ENCODE peak calls at places on chromosomes 4 and X, in five cellular contexts. X is tibial nerve, F is GM23248, I is Karpas-422, D is kidney. Z is an unnamed sample.

GRCh38 chr4:151692443-151692782 is 68.4 kb downstream of the GATB start:
- DNase-seq in I (no peak), X (no peak), F (no peak), D (no peak), Z (no peak)

GRCh38 chrX:37332987-37333658 is 16.0 kb upstream of the PRRG1 start:
- DNase-seq in I (no peak), X (no peak), F (no peak), D (no peak), Z (no peak)

GRCh38 chr4:116926631-116927295 is 158.6 kb downstream of the TRAM1L1 start:
- DNase-seq in X (no peak), I (no peak), F (no peak), D (no peak), Z (no peak)

GRCh38 chr4:80307183-80307735 is 28.3 kb upstream of the CFAP299 start:
- DNase-seq in I (no peak), F (peak), D (no peak), X (no peak), Z (no peak)

GRCh38 chr4:8319061-8319460 is 49.5 kb downstream of the HTRA3 start:
- DNase-seq in F (no peak), X (no peak), D (no peak), I (no peak), Z (no peak)

GRCh38 chrX:17706676-17707075 is 30.6 kb upstream of the SCML1 start:
- DNase-seq in D (no peak), F (peak), I (no peak), X (no peak), Z (no peak)

GRCh38 chr4:173855015-173855414 is 325.0 kb upstream of the HAND2 start:
- DNase-seq in D (no peak), F (no peak), X (no peak), I (no peak), Z (no peak)

GRCh38 chrX:130174051-130174704 is 2.4 kb downstream of the RAB33A start:
- DNase-seq in D (peak), X (no peak), I (no peak), F (peak), Z (no peak)

GRCh38 chr4:3285558-3286334 is 7.1 kb upstream of the RGS12 start:
- DNase-seq in D (peak), I (no peak), X (no peak), F (peak), Z (no peak)

GRCh38 chrX:16258936-16259335 is 91.7 kb downstream of the MAGEB17 start:
- DNase-seq in X (no peak), I (no peak), D (no peak), F (no peak), Z (no peak)

GRCh38 chrX:344371-344901 is 25.8 kb upstream of the GTPBP6 start:
- DNase-seq in D (peak), X (no peak), I (no peak), F (no peak), Z (no peak)

GRCh38 chr4:114494257-114494803 is 104.3 kb upstream of the UGT8 start:
- DNase-seq in F (no peak), I (no peak), X (no peak), D (no peak), Z (no peak)

GRCh38 chr4:180674629-180675367 is 1568.4 kb upstream of the TENM3 start:
- DNase-seq in X (no peak), I (no peak), F (no peak), D (no peak), Z (no peak)

GRCh38 chr4:176277162-176277904 is 8.3 kb upstream of the ASB5 start:
- DNase-seq in X (no peak), F (peak), D (peak), I (peak), Z (no peak)

GRCh38 chr4:80101768-80102116 is 28.7 kb upstream of the ANTXR2 start:
- DNase-seq in I (no peak), X (no peak), F (peak), D (no peak), Z (no peak)

GRCh38 chrX:107205770-107206696 is at the start of the genes DNAAF6 and NUP62CL:
- DNase-seq in D (peak), I (peak), X (no peak), F (peak), Z (peak)

GRCh38 chr4:17762705-17763104 is 18.7 kb downstream of the FAM184B start:
- DNase-seq in I (peak), D (no peak), F (peak), X (no peak), Z (no peak)

GRCh38 chr4:41177016-41177415 is 37.3 kb downstream of the APBB2 start:
- DNase-seq in D (no peak), X (no peak), I (no peak), F (peak), Z (no peak)

GRCh38 chr4:158008551-158009218 is 164.1 kb downstream of the GASK1B start:
- DNase-seq in I (no peak), X (no peak), F (peak), D (no peak), Z (no peak)

GRCh38 chr4:8698341-8699062 is 105.9 kb downstream of the CPZ start:
- DNase-seq in X (no peak), F (no peak), I (no peak), D (peak), Z (no peak)

GRCh38 chr4:118969359-118969758 is 80.7 kb downstream of the SYNPO2 start:
- DNase-seq in I (peak), X (peak), D (no peak), F (peak), Z (no peak)

GRCh38 chr4:7979652-7979968 is 39.9 kb upstream of the AFAP1 start:
- DNase-seq in F (no peak), D (no peak), I (no peak), X (no peak), Z (no peak)

DNA sequence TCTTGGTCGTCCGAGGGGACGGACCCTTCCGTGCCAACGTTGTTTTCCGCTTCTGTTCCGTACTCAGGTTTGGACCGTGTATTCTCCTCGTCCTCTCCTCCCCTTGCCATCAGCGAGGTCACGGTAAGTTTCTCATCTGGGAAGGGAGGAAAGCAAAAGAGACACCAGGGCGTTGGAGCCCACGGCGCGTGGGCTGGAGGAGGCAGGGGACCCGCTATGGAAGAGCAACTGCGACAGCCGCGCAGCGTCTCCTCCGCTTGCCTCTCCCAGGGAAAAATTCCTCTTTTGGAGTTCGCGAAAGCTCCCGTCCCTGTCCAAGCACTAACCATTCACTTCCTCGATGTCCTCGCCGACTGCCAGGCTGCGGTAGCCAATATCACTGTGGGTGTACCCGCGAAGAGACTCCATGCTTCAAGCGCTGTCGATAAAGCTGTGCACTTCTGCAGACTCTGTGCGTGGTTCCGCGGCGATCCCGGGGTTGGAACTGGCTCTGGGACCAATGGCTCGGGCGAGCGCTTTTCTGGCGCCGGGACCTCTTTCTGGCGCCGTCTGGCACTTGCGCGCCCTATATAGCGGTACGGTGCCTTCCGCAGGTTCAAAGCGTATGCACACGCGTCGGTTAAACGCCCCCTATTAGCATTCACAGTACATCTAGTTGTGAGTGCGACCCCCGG is at the start of gene ESX1:
- DNase-seq in F (peak), D (no peak), I (no peak), X (no peak), Z (no peak)
- H3K4me3 ChIP-seq in F (no peak), D (no peak), I (no peak), X (no peak), Z (no peak)

GRCh38 chr4:70737409-70737808 is 15.6 kb downstream of the RUFY3 start:
- DNase-seq in I (no peak), X (no peak), F (no peak), D (no peak), Z (no peak)

GRCh38 chr4:70734971-70735370 is 13.2 kb downstream of the RUFY3 start:
- DNase-seq in D (no peak), I (peak), X (no peak), F (peak), Z (no peak)

GRCh38 chr4:70739496-70740337 is 18.0 kb downstream of the RUFY3 start:
- DNase-seq in F (no peak), X (no peak), I (no peak), D (no peak), Z (no peak)

GRCh38 chr4:70737006-70737405 is 15.2 kb downstream of the RUFY3 start:
- DNase-seq in F (no peak), X (no peak), I (no peak), D (no peak), Z (no peak)

DNA sequence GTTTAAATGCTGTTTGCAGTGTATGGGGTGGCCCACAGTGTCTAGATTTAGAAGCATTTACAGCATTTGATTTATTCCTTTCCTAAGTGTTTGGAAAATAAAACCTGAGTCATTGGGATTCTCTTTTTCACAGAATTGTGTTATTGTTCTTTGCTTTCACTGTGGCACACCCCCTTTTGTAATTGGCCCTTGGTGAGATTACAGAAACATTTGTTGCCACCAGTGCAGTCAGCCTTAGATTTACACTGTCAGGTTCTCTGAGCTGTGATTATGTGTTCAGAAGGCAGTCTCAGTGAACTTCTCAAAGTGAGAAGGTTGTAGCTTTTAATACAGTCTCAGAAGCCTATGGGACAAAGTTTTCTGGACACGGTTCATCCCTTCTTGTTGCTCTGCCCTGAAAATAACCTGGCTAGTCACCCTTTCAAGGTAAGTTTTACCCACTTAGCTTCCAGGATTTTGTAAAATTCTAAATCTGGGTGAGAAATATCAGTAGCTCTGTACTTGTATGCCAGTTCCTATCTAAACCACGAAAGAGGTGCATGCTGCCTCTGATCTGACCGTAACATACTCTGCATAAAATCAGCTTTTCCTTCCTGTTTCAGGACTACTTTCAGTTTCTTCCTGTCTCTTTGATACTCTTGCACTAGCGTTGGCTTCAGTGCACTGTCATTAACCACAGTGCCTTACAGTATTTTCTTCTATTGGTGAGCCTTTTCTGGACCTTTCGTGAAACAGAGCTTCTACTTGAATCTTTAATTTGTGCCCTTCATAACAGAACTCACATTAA is 12.6 kb downstream of the RUFY3 start:
- DNase-seq in F (peak), X (no peak), I (peak), D (no peak), Z (no peak)
- H3K4me3 ChIP-seq in F (peak), X (peak), I (peak), D (peak), Z (peak)

GRCh38 chrX:53072418-53073114 is 9.6 kb upstream of the TSPYL2 start:
- DNase-seq in D (peak), X (no peak), F (no peak), I (peak), Z (no peak)
- H3K4me3 ChIP-seq in D (no peak), X (no peak), F (no peak), I (peak), Z (peak)

DNA sequence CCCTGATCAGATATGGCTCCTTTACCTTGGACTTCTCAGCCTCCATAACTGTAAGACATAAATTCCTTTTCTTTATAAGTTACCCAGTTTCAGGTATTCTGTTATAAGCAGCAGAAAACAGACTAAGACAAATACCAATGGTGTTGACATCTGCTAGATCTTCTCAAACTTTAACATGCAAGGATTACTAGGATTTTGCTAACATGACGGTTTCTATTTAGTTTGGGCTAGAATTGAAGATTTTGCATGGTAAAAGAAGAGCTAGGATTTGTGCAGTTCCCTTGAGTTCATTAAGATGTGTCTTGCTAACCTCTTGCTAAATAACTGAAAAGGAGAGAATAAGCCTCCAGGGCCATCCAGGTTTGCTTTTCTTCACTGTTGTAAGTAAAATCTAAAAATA is 5.3 kb upstream of the COPS4 start:
- DNase-seq in X (no peak), F (no peak), D (no peak), I (no peak), Z (no peak)
- H3K4me3 ChIP-seq in X (no peak), F (no peak), D (no peak), I (no peak), Z (no peak)

GRCh38 chr4:74157116-74157742 is 689 bp upstream of the MTHFD2L start:
- DNase-seq in F (peak), X (no peak), D (no peak), I (no peak), Z (no peak)

GRCh38 chr4:74161676-74162450 is 3.9 kb downstream of the MTHFD2L start:
- DNase-seq in I (no peak), F (peak), X (no peak), D (no peak), Z (no peak)

GRCh38 chr4:74158561-74159396 is 861 bp downstream of the MTHFD2L start:
- DNase-seq in X (no peak), I (peak), D (no peak), F (peak), Z (no peak)

GRCh38 chr4:74157743-74158560 is at the start of gene MTHFD2L:
- DNase-seq in X (peak), I (peak), F (peak), D (peak), Z (peak)

DNA sequence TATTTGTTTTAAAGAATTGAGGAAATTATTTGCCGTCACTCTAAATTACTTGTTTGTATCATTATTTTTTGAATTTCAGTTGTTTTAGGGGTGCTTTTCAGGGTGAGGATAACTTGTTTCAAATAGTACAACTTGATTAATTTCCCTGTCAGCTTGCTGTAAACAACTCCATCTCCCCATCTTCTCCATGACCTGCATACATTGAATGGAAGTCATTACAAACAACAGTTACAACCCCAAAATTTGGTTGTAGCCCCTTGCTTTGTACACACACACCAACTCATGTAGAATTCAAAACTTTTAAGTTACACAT is 1.4 kb downstream of the MTHFD2L start:
- DNase-seq in I (no peak), F (no peak), D (no peak), X (no peak), Z (no peak)
- H3K4me3 ChIP-seq in I (peak), F (peak), D (no peak), X (no peak), Z (no peak)

GRCh38 chrX:38806875-38807601 is 5.8 kb downstream of the MID1IP1 start:
- DNase-seq in D (no peak), F (peak), X (no peak), I (no peak), Z (no peak)
- H3K4me3 ChIP-seq in D (no peak), F (peak), X (peak), I (no peak), Z (peak)

GRCh38 chrX:1925053-1925481 is 310.2 kb downstream of the ASMT start:
- DNase-seq in X (no peak), F (no peak), D (no peak), I (no peak), Z (no peak)
- H3K4me3 ChIP-seq in X (no peak), F (no peak), D (no peak), I (no peak), Z (no peak)

DNA sequence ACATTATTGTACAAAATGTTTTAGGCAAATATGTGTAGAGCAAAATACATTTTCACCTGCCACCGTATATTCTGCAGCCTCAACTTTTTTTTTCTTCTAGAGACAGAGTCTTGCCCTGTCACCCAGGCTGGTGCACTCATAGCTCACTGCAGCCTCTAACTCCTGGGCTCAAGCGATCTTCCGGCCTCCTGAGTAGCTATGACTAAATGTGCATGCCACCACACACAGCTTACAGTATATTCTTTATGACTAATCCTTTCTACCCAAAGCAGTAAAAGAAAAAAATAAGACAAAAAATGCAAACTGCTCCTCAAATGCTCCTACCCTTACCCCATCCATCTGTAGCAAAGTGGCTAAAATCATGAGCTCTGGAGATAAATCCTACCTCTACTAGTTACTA is 426.3 kb downstream of the KCNIP4 start:
- DNase-seq in X (no peak), F (no peak), I (no peak), D (no peak), Z (no peak)
- H3K4me3 ChIP-seq in X (no peak), F (no peak), I (no peak), D (no peak), Z (no peak)